ENCODE peak calls at places on chromosome 9, in six cellular contexts. V, X, Q, T, U and Z are unnamed samples.

GRCh38 chr9:121711281-121711680 is 59.8 kb downstream of the DAB2IP start:
- DNase-seq in V (no peak), X (no peak), Q (no peak), T (no peak), U (no peak), Z (no peak)

GRCh38 chr9:108889649-108890067 is 27.6 kb downstream of the ACTL7A start:
- DNase-seq in V (no peak), X (peak; percentile 28), Q (no peak), T (peak; percentile 9), U (no peak), Z (no peak)

GRCh38 chr9:109512170-109512756 is 14.2 kb upstream of the PTPN3 start:
- DNase-seq in V (no peak), X (peak; percentile 10), Q (no peak), T (no peak), U (no peak), Z (no peak)

GRCh38 chr9:86487222-86487841 is 133.1 kb upstream of the TUT7 start:
- DNase-seq in V (no peak), X (peak; percentile 61), Q (no peak), T (peak; percentile 77), U (peak; percentile 44), Z (no peak)

GRCh38 chr9:77166193-77166592 is 11.1 kb upstream of the VPS13A start:
- DNase-seq in V (no peak), X (no peak), Q (no peak), T (no peak), U (no peak), Z (no peak)

GRCh38 chr9:112570731-112571167 is 84.1 kb downstream of the KIAA1958 start:
- DNase-seq in V (no peak), X (no peak), Q (peak; percentile 45), T (peak; percentile 26), U (peak; percentile 89), Z (no peak)

GRCh38 chr9:130701059-130702022 is 7.8 kb downstream of the EXOSC2 start:
- DNase-seq in V (peak; percentile 51), X (peak; percentile 71), Q (peak; percentile 43), T (peak; percentile 84), U (peak; percentile 71), Z (peak; percentile 70)

GRCh38 chr9:25964239-25964638 is 286.0 kb upstream of the TUSC1 start:
- DNase-seq in V (no peak), X (peak; percentile 77), Q (no peak), T (peak; percentile 42), U (peak; percentile 0), Z (peak; percentile 10)